ENCODE peak calls at places on chromosomes 11 and 22, in ten cellular contexts. D, I, Q, S, V, U, Y, F, T and G are unnamed samples.
A peak's percentile ranks its signal among the peaks of the same experiment; 100 is the strongest.

GRCh38 chr22:50704510-50705218 is 32.0 kb downstream of the SHANK3 start:
- DNase-seq in T (no peak), D (no peak), Q (no peak), I (peak; percentile 27), U (no peak), S (no peak), F (no peak), V (no peak), Y (no peak), G (no peak)

GRCh38 chr11:131692961-131693360 is 322.5 kb downstream of the NTM start:
- DNase-seq in S (no peak), F (no peak), U (no peak), Y (no peak), T (no peak), Q (no peak), D (no peak), I (no peak), V (no peak), G (no peak)

GRCh38 chr11:120342678-120343077 is 6.5 kb downstream of the ARHGEF12 start:
- DNase-seq in S (no peak), F (no peak), V (no peak), D (no peak), I (no peak), Q (no peak), U (no peak), T (no peak), Y (no peak), G (no peak)

GRCh38 chr11:66068923-66069714 is 953 bp upstream of the PACS1 start:
- DNase-seq in U (peak; percentile 28), Y (peak; percentile 68), S (peak; percentile 64), F (no peak), I (no peak), T (peak; percentile 68), D (peak; percentile 44), Q (peak; percentile 34), V (peak; percentile 86), G (peak; percentile 76)

GRCh38 chr11:33257897-33258630 is 883 bp downstream of the HIPK3 start:
- DNase-seq in U (peak; percentile 83), V (peak; percentile 85), Q (peak; percentile 94), F (no peak), I (peak; percentile 74), S (peak; percentile 89), D (peak; percentile 89), T (peak; percentile 84), Y (peak; percentile 91), G (peak; percentile 97)

GRCh38 chr11:1122356-1123002 is 35.3 kb upstream of the MUC5AC start:
- DNase-seq in U (no peak), S (no peak), V (no peak), Q (no peak), D (no peak), F (no peak), I (no peak), Y (no peak), T (no peak), G (no peak)

GRCh38 chr22:35894464-35894878 is 134.2 kb downstream of the RBFOX2 start:
- DNase-seq in U (peak; percentile 28), F (no peak), T (peak; percentile 72), Q (peak; percentile 60), S (no peak), Y (no peak), V (no peak), I (no peak), D (peak; percentile 32), G (peak; percentile 32)

GRCh38 chr11:130313383-130314183 is 1.1 kb downstream of the ZBTB44 start:
- DNase-seq in Q (peak; percentile 19), I (no peak), U (no peak), D (peak; percentile 27), Y (no peak), F (no peak), V (peak; percentile 4), S (peak; percentile 5), T (peak; percentile 12), G (peak; percentile 9)

GRCh38 chr11:129324533-129325175 is 51.0 kb upstream of the BARX2 start:
- DNase-seq in U (peak; percentile 15), I (no peak), T (no peak), S (peak; percentile 18), F (no peak), Q (peak; percentile 11), Y (peak; percentile 65), V (no peak), D (no peak), G (no peak)

GRCh38 chr22:46047841-46048595 is 71.1 kb upstream of the WNT7B start:
- DNase-seq in V (no peak), D (no peak), U (no peak), Y (no peak), Q (no peak), F (no peak), I (no peak), S (peak; percentile 17), T (no peak), G (no peak)

GRCh38 chr11:79794484-79795393 is 353.9 kb upstream of the TENM4 start:
- DNase-seq in F (no peak), Q (peak; percentile 3), Y (no peak), U (no peak), V (no peak), T (no peak), S (no peak), D (no peak), I (no peak), G (no peak)

GRCh38 chr11:122167100-122167499 is 51.1 kb upstream of the BLID start:
- DNase-seq in D (peak; percentile 76), F (peak; percentile 74), S (peak; percentile 94), V (no peak), T (no peak), I (no peak), Q (peak; percentile 86), Y (no peak), U (no peak), G (peak; percentile 92)

GRCh38 chr11:90947930-90948329 is 725.1 kb upstream of the CHORDC1 start:
- DNase-seq in V (no peak), Y (no peak), D (no peak), T (no peak), U (no peak), F (no peak), Q (peak; percentile 1), S (no peak), I (no peak), G (no peak)
- TF ChIP-seq CTCF in V (no peak), Y (no peak), D (no peak), T (no peak), U (no peak), F (no peak), Q (no peak), S (no peak), I (no peak), G (no peak)

DNA sequence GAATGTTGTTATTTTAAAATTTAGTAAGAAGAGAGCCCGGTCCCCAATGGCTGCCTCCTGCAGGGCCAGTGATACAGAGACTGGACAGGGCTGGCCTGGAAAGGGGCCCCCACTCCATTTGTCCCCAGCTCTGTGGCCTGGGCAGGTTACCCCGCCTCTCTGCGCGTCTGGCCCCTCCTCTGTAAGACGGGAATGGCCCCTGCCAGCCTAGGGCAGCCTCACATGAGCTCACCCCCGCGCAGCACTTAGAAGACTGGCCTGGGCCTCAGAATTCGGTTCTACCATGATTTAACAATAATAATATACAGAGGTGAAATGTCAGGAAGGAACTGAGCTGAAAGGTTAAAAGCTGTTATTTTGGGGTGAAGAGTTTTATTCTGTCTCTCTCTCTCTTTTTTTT is 1.3 kb downstream of the APOBEC3G start:
- DNase-seq in F (no peak), S (no peak), U (no peak), Q (no peak), I (no peak), Y (no peak), V (no peak), D (no peak), T (no peak), G (no peak)
- H3K4me3 ChIP-seq in F (no peak overlapping the region), S (no peak overlapping the region), U (no peak overlapping the region), Q (no peak overlapping the region), I (no peak overlapping the region), Y (no peak overlapping the region), V (peak overlapping the region; percentile 98), D (no peak overlapping the region), T (peak overlapping the region; percentile 77), G (no peak overlapping the region)

GRCh38 chr11:44376423-44376822 is 66.5 kb upstream of the ALX4 start:
- DNase-seq in V (peak; percentile 9), D (no peak), I (no peak), S (no peak), Y (no peak), F (no peak), T (no peak), Q (no peak), U (no peak), G (no peak)

GRCh38 chr11:44380009-44380313 is 70.0 kb upstream of the ALX4 start:
- DNase-seq in Y (no peak), F (no peak), V (no peak), Q (no peak), D (no peak), S (no peak), U (no peak), I (no peak), T (no peak), G (no peak)

GRCh38 chr11:44379141-44380008 is 69.4 kb upstream of the ALX4 start:
- DNase-seq in Y (no peak), F (no peak), T (no peak), I (no peak), D (no peak), S (no peak), U (no peak), V (no peak), Q (no peak), G (no peak)

GRCh38 chr11:44377914-44378321 is 68.0 kb upstream of the ALX4 start:
- DNase-seq in V (no peak), Y (no peak), S (no peak), F (no peak), D (no peak), Q (no peak), T (no peak), U (no peak), I (peak; percentile 52), G (no peak)

DNA sequence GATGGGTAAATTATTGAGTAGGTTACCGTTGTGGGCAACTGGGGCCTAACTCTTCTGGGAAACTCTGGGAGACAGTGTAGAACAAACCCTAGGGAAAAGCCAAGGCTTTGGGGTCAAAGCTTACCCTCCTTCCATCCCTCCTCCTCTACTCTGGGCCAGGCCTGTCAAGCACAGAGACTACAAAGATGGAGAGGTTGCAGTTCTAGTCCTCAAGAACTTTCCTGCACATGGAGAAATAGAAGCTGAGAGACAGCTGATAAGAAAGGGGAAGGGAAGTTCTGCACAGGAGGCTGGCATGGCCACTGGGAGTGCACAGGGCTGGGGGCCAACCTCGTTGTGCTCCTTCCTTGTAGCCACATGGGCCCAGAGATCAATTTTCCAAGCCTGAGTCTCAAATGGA is 67.2 kb upstream of the ALX4 start:
- DNase-seq in Q (no peak), D (no peak), S (no peak), Y (no peak), U (no peak), I (no peak), T (no peak), F (no peak), V (no peak), G (no peak)
- TF ChIP-seq CTCF in Q (no peak), D (no peak), S (no peak), Y (no peak), U (no peak), I (no peak), T (no peak), F (no peak), V (no peak), G (no peak)

DNA sequence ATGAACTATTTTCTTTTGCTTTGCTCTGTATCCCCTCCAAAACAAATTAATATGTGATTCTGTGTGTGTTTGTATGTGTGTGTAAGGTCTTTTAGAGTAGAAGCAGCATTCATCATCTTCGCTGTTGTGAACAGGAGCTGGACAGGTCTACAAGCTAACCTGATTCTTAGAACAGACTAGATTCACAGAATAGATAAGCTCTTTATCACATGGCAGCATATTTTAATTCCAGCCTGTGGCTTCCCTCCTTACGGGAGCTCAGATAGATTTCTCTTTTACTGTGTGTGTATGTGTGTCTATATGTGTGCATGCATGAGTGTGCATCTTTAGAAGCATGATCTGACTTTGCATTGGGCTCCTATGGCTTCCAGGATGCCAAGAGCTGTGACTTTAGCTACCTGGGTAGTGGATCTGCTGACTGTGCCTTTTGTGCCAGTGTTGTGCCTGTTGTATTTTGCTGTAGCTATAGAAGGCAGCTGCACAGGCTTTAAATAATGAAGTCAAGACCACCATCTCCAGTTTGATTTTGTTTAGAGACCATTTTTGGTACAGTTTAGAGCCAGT is 44.2 kb downstream of the ZNRF3 start:
- DNase-seq in I (peak; percentile 24), V (no peak), Y (no peak), T (no peak), U (no peak), F (no peak), Q (no peak), S (no peak), D (no peak), G (no peak)
- H3K4me3 ChIP-seq in I (no peak overlapping the region), V (no peak overlapping the region), Y (no peak overlapping the region), T (no peak overlapping the region), U (no peak overlapping the region), F (no peak overlapping the region), Q (no peak overlapping the region), S (no peak overlapping the region), D (no peak overlapping the region), G (no peak overlapping the region)